ENCODE peak calls at places on chromosomes 13 and 19, in five cellular contexts. F is HepG2, I is GM12891, P is GM12878, X is K562. K is an unnamed sample.

GRCh38 chr19:17779281-17779930 is 15.5 kb upstream of the B3GNT3 start:
- DNase-seq in F (no peak), I (no peak), P (no peak), X (peak), K (no peak)

GRCh38 chr13:112851107-112852046 is 117.6 kb upstream of the MCF2L start:
- DNase-seq in F (no peak), I (no peak), P (no peak), X (no peak), K (no peak)

GRCh38 chr13:47661076-47661475 is 340.0 kb downstream of the SUCLA2 start:
- DNase-seq in F (no peak), I (no peak), P (no peak), X (no peak), K (no peak)

GRCh38 chr19:44580366-44580895 is 32.9 kb upstream of the IGSF23 start:
- DNase-seq in F (no peak), I (no peak), P (no peak), X (no peak), K (no peak)

GRCh38 chr13:52597676-52598075 is 44.6 kb upstream of the HNRNPA1L2 start:
- DNase-seq in F (no peak), I (no peak), P (no peak), X (no peak), K (no peak)

GRCh38 chr13:61891420-61891819 is 475.8 kb upstream of the PCDH20 start:
- DNase-seq in F (no peak), I (no peak), P (no peak), X (no peak), K (no peak)

GRCh38 chr13:105442941-105443340 is 1092.5 kb downstream of the EFNB2 start:
- DNase-seq in F (no peak), I (no peak), P (no peak), X (no peak), K (no peak)

GRCh38 chr19:33005440-33005839 is 33.4 kb downstream of the FAAP24 start:
- DNase-seq in F (no peak), I (no peak), P (no peak), X (no peak), K (no peak)

GRCh38 chr19:19866599-19867248 is 1.0 kb downstream of the ZNF253 start:
- DNase-seq in F (peak), I (peak), P (peak), X (peak), K (no peak)

DNA sequence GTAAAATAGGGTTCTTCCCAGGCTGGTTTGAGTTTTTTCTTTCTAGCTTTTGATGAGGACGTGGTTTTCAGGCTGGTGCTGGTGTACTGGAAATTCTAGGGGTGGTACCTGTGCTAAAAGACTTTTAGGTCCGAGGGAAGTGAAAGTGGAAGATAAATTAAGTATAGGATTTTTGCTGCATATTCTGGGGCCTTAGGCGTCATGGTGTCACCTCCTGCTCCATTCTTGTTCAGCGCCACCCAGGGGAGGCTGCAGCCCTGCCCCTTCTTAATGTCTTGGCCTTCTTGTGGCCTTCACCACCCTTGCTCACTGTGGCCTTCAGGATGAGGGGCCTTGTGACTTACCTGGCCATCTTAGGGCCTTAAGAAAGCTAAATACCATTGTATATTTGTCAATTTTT is 12.4 kb downstream of the ZNF552 start:
- DNase-seq in F (no peak), I (no peak), P (no peak), X (no peak), K (no peak)
- TF ChIP-seq TAF1 in F (no peak), I (no peak), P (no peak), X (no peak), K (no peak)

DNA sequence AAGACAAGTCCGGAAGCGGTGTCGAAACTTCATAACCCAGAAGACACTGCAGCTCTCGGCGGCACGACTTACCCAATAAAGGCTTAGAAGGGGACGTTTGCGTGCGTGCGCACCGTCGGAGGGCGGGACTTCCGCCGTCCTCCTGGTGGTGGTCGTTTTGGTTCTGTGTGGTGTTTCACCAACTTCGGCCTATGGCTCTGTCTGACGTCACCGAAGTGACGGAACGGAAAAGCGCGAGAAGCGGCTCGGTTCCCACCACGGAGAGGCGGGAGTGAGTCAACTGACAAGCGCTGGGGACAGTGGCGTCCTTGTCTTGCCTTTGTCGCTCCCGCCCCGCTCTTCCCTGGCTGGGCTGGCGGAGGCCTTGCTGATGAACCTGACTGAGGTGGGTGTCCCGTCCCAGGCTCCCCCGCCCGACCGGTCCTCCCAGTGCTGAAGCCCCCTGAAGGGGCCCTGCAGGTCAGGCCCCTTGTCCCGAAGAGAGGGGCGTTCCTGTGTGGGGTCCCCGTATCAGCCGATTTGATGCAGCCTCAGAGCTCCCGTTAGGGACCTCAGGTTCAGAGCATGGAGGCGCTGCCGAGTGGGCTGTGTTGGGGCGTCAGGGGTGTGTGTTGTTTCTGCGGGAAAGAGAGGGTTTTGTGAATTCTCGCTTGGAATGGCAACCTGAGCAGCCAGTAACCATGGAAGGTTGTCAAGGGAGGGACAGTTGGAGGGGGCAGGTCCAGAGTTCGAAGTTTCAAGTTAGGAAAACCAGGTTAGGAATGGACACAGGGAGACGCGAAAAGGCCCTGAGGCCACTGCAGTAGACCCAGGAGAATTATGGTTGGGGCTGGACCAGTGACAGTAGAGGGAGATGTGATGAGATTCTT is at the start of gene ZNF548:
- DNase-seq in F (peak), I (peak), P (peak), X (peak), K (peak)
- TF ChIP-seq POLR2A in F (peak), I (no peak), P (peak), X (peak), K (peak)

GRCh38 chr19:11924886-11925583 is at the start of gene ZNF700:
- DNase-seq in F (peak), I (peak), P (peak), X (peak), K (peak)
- TF ChIP-seq POLR2AphosphoS5 in F (peak), I (peak), P (peak), X (peak), K (peak)

DNA sequence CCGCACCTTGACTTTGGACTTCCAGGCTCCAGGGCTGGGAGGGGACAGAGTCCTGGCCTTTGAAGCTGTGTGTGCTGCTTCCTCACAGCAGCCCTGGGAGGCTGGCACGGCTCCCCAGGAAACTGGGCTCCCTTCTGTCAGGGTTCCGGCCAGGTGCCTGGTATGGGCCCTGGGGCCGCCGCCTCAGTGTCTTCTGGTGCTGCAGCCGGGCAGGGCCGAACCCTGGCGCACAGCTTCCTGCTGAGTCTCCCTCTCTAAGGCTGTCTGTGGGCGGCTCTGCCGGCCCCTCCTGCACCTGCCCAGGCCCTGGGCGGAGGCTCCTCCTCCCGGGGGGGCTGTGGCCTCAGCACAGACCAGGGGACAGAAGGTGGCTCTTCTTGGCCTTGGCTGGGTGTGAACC is 32.4 kb downstream of the GPX4 start:
- DNase-seq in F (no peak), I (no peak), P (no peak), X (no peak), K (no peak)
- TF ChIP-seq TAF1 in F (no peak), I (no peak), P (no peak), X (no peak), K (no peak)

K was measured in GM12892.